ENCODE peak calls at places on chromosomes 16 and 17, in five cellular contexts. One of them, this sample, is unnamed.

GRCh38 chr17:13776027-13776551 is 174.4 kb upstream of the HS3ST3A1 start:
- DNase-seq in K562: no peak
- DNase-seq in left ventricle myocardium inferior: peak
- DNase-seq in right lobe of liver: no peak
- DNase-seq in dorsolateral prefrontal cortex: no peak
- DNase-seq in this sample: no peak

GRCh38 chr17:42227849-42228696 is 33.8 kb upstream of the GHDC start:
- DNase-seq in K562: no peak
- DNase-seq in left ventricle myocardium inferior: no peak
- DNase-seq in right lobe of liver: no peak
- DNase-seq in dorsolateral prefrontal cortex: no peak
- DNase-seq in this sample: no peak

GRCh38 chr17:9023389-9024210 is 2.3 kb downstream of the NTN1 start:
- DNase-seq in K562: no peak
- DNase-seq in left ventricle myocardium inferior: no peak
- DNase-seq in right lobe of liver: no peak
- DNase-seq in dorsolateral prefrontal cortex: no peak
- DNase-seq in this sample: no peak

GRCh38 chr17:6494239-6494941 is 50.1 kb downstream of the PIMREG start:
- DNase-seq in K562: no peak
- DNase-seq in left ventricle myocardium inferior: no peak
- DNase-seq in right lobe of liver: no peak
- DNase-seq in dorsolateral prefrontal cortex: no peak
- DNase-seq in this sample: no peak

GRCh38 chr17:40485851-40486512 is 15.4 kb downstream of the TNS4 start:
- DNase-seq in K562: peak
- DNase-seq in left ventricle myocardium inferior: no peak
- DNase-seq in right lobe of liver: no peak
- DNase-seq in dorsolateral prefrontal cortex: no peak
- DNase-seq in this sample: no peak

GRCh38 chr16:617855-618254 is 12.9 kb upstream of the WFIKKN1 start:
- DNase-seq in K562: no peak
- DNase-seq in left ventricle myocardium inferior: no peak
- DNase-seq in right lobe of liver: no peak
- DNase-seq in dorsolateral prefrontal cortex: no peak
- DNase-seq in this sample: no peak

GRCh38 chr16:35908942-35909341 is 2449.5 kb downstream of the TP53TG3F start:
- DNase-seq in K562: peak
- DNase-seq in left ventricle myocardium inferior: no peak
- DNase-seq in right lobe of liver: no peak
- DNase-seq in dorsolateral prefrontal cortex: no peak
- DNase-seq in this sample: no peak

GRCh38 chr16:75420987-75421819 is 12.1 kb downstream of the CFDP1 start:
- DNase-seq in K562: peak
- DNase-seq in left ventricle myocardium inferior: peak
- DNase-seq in right lobe of liver: peak
- DNase-seq in dorsolateral prefrontal cortex: peak
- DNase-seq in this sample: no peak

GRCh38 chr16:14286381-14287230 is 215.5 kb downstream of the MRTFB start:
- DNase-seq in K562: no peak
- DNase-seq in left ventricle myocardium inferior: no peak
- DNase-seq in right lobe of liver: no peak
- DNase-seq in dorsolateral prefrontal cortex: peak
- DNase-seq in this sample: no peak

GRCh38 chr16:17367932-17368331 is 102.8 kb downstream of the XYLT1 start:
- DNase-seq in K562: peak
- DNase-seq in left ventricle myocardium inferior: no peak
- DNase-seq in right lobe of liver: peak
- DNase-seq in dorsolateral prefrontal cortex: no peak
- DNase-seq in this sample: no peak

GRCh38 chr17:79798296-79799173 is 1.7 kb upstream of the CBX8 start:
- DNase-seq in K562: no peak
- DNase-seq in left ventricle myocardium inferior: no peak
- DNase-seq in right lobe of liver: no peak
- DNase-seq in dorsolateral prefrontal cortex: no peak
- DNase-seq in this sample: no peak

GRCh38 chr16:49482690-49483089 is 109.1 kb downstream of the C16orf78 start:
- DNase-seq in K562: no peak
- DNase-seq in left ventricle myocardium inferior: no peak
- DNase-seq in right lobe of liver: no peak
- DNase-seq in dorsolateral prefrontal cortex: no peak
- DNase-seq in this sample: no peak

GRCh38 chr17:2940352-2940751 is 123.1 kb downstream of the OR1D5 start:
- DNase-seq in K562: no peak
- DNase-seq in left ventricle myocardium inferior: peak
- DNase-seq in right lobe of liver: no peak
- DNase-seq in dorsolateral prefrontal cortex: peak
- DNase-seq in this sample: no peak

GRCh38 chr17:43676471-43676870 is 14.7 kb upstream of the MEOX1 start:
- DNase-seq in K562: no peak
- DNase-seq in left ventricle myocardium inferior: no peak
- DNase-seq in right lobe of liver: no peak
- DNase-seq in dorsolateral prefrontal cortex: no peak
- DNase-seq in this sample: no peak

GRCh38 chr17:63817736-63818385 is 9.4 kb upstream of the PSMC5 start:
- DNase-seq in K562: no peak
- DNase-seq in left ventricle myocardium inferior: peak
- DNase-seq in right lobe of liver: no peak
- DNase-seq in dorsolateral prefrontal cortex: no peak
- DNase-seq in this sample: no peak

GRCh38 chr16:81629896-81630631 is 149.0 kb upstream of the PLCG2 start:
- DNase-seq in K562: no peak
- DNase-seq in left ventricle myocardium inferior: no peak
- DNase-seq in right lobe of liver: no peak
- DNase-seq in dorsolateral prefrontal cortex: no peak
- DNase-seq in this sample: no peak

GRCh38 chr17:44911133-44912001 is 3.9 kb downstream of the GFAP start:
- DNase-seq in K562: peak
- DNase-seq in left ventricle myocardium inferior: peak
- DNase-seq in right lobe of liver: peak
- DNase-seq in dorsolateral prefrontal cortex: no peak
- DNase-seq in this sample: peak

GRCh38 chr17:52383493-52384100 is 225.1 kb upstream of the CA10 start:
- DNase-seq in K562: peak
- DNase-seq in left ventricle myocardium inferior: no peak
- DNase-seq in right lobe of liver: peak
- DNase-seq in dorsolateral prefrontal cortex: peak
- DNase-seq in this sample: no peak

GRCh38 chr16:88539261-88539651 is 30.9 kb upstream of the ZC3H18 start:
- DNase-seq in K562: no peak
- DNase-seq in left ventricle myocardium inferior: no peak
- DNase-seq in right lobe of liver: no peak
- DNase-seq in dorsolateral prefrontal cortex: no peak
- DNase-seq in this sample: no peak

GRCh38 chr16:89079434-89079833 is 14.2 kb upstream of the ACSF3 start:
- DNase-seq in K562: no peak
- DNase-seq in left ventricle myocardium inferior: no peak
- DNase-seq in right lobe of liver: no peak
- DNase-seq in dorsolateral prefrontal cortex: no peak
- DNase-seq in this sample: no peak

GRCh38 chr16:57282510-57283213 is 1.8 kb downstream of the PLLP start:
- DNase-seq in K562: no peak
- DNase-seq in left ventricle myocardium inferior: no peak
- DNase-seq in right lobe of liver: no peak
- DNase-seq in dorsolateral prefrontal cortex: no peak
- DNase-seq in this sample: no peak

GRCh38 chr16:64416232-64417010 is 705.4 kb downstream of the CDH11 start:
- DNase-seq in K562: no peak
- DNase-seq in left ventricle myocardium inferior: no peak
- DNase-seq in right lobe of liver: no peak
- DNase-seq in dorsolateral prefrontal cortex: no peak
- DNase-seq in this sample: no peak

GRCh38 chr16:2486645-2487516 is 12.0 kb downstream of the TBC1D24 start:
- DNase-seq in K562: no peak
- DNase-seq in left ventricle myocardium inferior: peak
- DNase-seq in right lobe of liver: no peak
- DNase-seq in dorsolateral prefrontal cortex: peak
- DNase-seq in this sample: no peak

GRCh38 chr16:88283596-88283995 is 99.2 kb upstream of the ZNF469 start:
- DNase-seq in K562: no peak
- DNase-seq in left ventricle myocardium inferior: peak
- DNase-seq in right lobe of liver: no peak
- DNase-seq in dorsolateral prefrontal cortex: no peak
- DNase-seq in this sample: no peak

GRCh38 chr17:81672954-81673353 is 6.4 kb downstream of the CCDC137 start:
- DNase-seq in K562: no peak
- DNase-seq in left ventricle myocardium inferior: no peak
- DNase-seq in right lobe of liver: peak
- DNase-seq in dorsolateral prefrontal cortex: no peak
- DNase-seq in this sample: no peak

GRCh38 chr16:68197250-68197649 is 38.7 kb downstream of the ESRP2 start:
- DNase-seq in K562: no peak
- DNase-seq in left ventricle myocardium inferior: no peak
- DNase-seq in right lobe of liver: no peak
- DNase-seq in dorsolateral prefrontal cortex: no peak
- DNase-seq in this sample: no peak

DNA sequence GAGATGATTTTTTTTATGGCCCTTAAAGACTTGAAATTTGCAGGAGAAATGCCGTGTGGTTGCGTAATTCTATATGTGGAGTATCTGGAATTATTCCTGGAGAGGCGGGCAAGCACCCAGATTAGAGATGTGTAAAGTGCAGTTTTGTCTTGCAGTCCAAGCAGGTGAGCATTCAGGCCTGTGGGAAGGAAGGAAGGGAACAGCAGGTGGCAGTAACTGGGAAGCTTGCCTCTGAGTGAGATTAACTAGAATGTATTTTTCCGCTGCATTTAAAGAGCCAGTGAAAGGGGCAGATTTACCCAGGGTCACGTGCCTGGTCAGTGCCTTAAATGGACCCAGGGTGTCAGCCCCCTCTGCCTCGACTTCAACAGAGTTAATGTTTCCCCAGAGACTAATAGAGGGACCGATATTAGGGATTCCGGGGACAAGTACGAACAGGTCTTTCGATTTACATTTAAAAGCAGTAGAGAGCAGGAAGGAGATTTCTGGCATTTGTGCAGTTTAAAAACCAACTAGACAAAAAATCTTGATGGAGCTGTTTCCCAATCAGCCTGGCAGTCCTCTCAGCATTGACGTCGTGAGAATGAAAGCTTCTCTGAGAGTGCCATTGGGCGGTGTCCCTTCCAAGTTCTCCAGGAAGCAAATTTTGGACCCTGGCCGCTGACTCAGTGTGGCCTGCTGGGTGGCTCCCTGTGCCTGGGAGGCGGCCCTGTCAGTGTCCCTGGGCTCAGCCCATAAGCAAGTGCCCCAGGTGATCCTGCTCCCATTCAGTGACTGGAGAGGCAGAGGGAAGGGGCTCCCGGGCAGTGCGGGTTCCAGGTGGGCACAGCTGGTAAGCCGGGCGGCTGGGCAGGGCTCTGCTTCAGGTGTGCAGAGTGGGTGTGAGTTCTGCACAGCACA is 38.2 kb downstream of the KSR1 start:
- DNase-seq in K562: no peak
- DNase-seq in left ventricle myocardium inferior: peak
- DNase-seq in right lobe of liver: peak
- DNase-seq in dorsolateral prefrontal cortex: peak
- DNase-seq in this sample: no peak
- TF ChIP-seq CTCF in K562: peak
- TF ChIP-seq CTCF in left ventricle myocardium inferior: peak
- TF ChIP-seq CTCF in right lobe of liver: peak
- TF ChIP-seq CTCF in dorsolateral prefrontal cortex: peak
- TF ChIP-seq CTCF in this sample: peak

GRCh38 chr16:55043499-55043898 is 112.8 kb downstream of the IRX5 start:
- DNase-seq in K562: no peak
- DNase-seq in left ventricle myocardium inferior: no peak
- DNase-seq in right lobe of liver: no peak
- DNase-seq in dorsolateral prefrontal cortex: no peak
- DNase-seq in this sample: no peak
- TF ChIP-seq CTCF in K562: peak
- TF ChIP-seq CTCF in left ventricle myocardium inferior: no peak
- TF ChIP-seq CTCF in right lobe of liver: no peak
- TF ChIP-seq CTCF in dorsolateral prefrontal cortex: no peak
- TF ChIP-seq CTCF in this sample: no peak

DNA sequence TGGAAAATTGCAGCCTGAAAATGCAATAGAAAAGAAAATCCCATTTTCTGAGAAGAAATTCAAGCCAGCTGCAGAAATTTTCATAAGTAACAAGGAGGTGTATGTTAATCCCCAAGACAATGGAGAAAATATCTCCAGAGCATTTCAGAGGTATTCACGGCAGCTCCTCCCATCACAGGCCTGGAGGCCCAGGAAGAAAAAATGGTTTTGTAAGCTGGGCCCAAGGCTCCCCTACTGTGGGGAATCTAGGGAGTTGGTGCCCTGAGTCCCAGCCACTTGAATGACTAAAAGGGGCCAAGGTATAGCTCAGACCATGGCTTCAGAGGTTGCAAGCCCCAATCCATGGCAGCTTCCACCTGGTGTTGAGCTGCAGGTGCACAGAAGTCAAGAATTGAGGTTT is 93.3 kb upstream of the ZNF267 start:
- DNase-seq in K562: no peak
- DNase-seq in left ventricle myocardium inferior: no peak
- DNase-seq in right lobe of liver: no peak
- DNase-seq in dorsolateral prefrontal cortex: no peak
- DNase-seq in this sample: no peak
- TF ChIP-seq CTCF in K562: no peak
- TF ChIP-seq CTCF in left ventricle myocardium inferior: no peak
- TF ChIP-seq CTCF in right lobe of liver: no peak
- TF ChIP-seq CTCF in dorsolateral prefrontal cortex: no peak
- TF ChIP-seq CTCF in this sample: no peak

GRCh38 chr17:47847341-47848197 is 3.4 kb downstream of the SP6 start:
- DNase-seq in K562: no peak
- DNase-seq in left ventricle myocardium inferior: no peak
- DNase-seq in right lobe of liver: no peak
- DNase-seq in dorsolateral prefrontal cortex: no peak
- DNase-seq in this sample: no peak

GRCh38 chr17:47844230-47844629 is 3.2 kb upstream of the SCRN2 start:
- DNase-seq in K562: no peak
- DNase-seq in left ventricle myocardium inferior: no peak
- DNase-seq in right lobe of liver: no peak
- DNase-seq in dorsolateral prefrontal cortex: no peak
- DNase-seq in this sample: no peak

GRCh38 chr17:47843391-47843730 is 2.3 kb upstream of the SCRN2 start:
- DNase-seq in K562: no peak
- DNase-seq in left ventricle myocardium inferior: no peak
- DNase-seq in right lobe of liver: no peak
- DNase-seq in dorsolateral prefrontal cortex: no peak
- DNase-seq in this sample: no peak

GRCh38 chr17:47846741-47847340 is 4.1 kb downstream of the SP6 start:
- DNase-seq in K562: no peak
- DNase-seq in left ventricle myocardium inferior: no peak
- DNase-seq in right lobe of liver: no peak
- DNase-seq in dorsolateral prefrontal cortex: no peak
- DNase-seq in this sample: no peak

DNA sequence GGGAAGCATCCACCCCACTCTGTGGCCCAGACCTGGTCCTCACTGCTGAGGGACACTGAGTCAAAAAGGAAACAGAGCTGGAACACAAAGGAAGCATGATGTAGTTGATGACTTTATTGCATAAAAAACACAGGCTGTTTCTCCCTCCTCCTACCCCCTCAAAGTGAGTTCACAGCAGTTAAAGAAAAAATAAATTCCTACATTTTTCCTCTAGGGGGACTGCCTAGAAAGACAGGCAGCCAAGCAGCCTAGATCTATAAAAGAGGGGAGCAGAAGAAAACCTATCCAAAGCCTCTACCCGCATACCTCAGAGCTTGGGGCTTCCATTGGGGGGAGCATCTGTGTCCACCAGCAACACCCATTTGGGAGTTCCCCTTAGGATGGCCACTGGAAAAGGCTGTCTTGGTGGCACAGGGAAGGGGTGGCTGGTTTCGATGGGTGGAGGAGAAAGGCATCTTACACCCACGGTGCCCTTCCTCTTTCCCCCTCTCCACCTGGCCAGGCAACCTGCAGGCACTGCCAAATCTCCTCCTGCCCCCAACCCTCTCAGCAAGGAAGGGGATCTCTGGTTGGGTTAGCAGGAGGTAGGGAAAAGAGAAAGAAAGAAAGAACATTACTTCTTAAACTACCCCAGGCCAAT is 3.9 kb upstream of the SCRN2 start:
- DNase-seq in K562: peak
- DNase-seq in left ventricle myocardium inferior: no peak
- DNase-seq in right lobe of liver: no peak
- DNase-seq in dorsolateral prefrontal cortex: no peak
- DNase-seq in this sample: no peak
- TF ChIP-seq CTCF in K562: peak
- TF ChIP-seq CTCF in left ventricle myocardium inferior: no peak
- TF ChIP-seq CTCF in right lobe of liver: peak
- TF ChIP-seq CTCF in dorsolateral prefrontal cortex: no peak
- TF ChIP-seq CTCF in this sample: peak